ENCODE peak calls at places on chromosomes 13 and 19, in ten cellular contexts. F is NB4, G is Peyer's patch, A is breast epithelium, R is transverse colon, K is esophagus squamous epithelium, U is H1, X is body of pancreas, V is stomach, W is uterus. H is an unnamed sample.

GRCh38 chr19:45739498-45740439 is 6.5 kb downstream of the MEIOSIN start:
- DNase-seq in F (peak; percentile 76), G (no peak), A (no peak), R (no peak), K (no peak), U (no peak), X (no peak), V (no peak), W (no peak), H (no peak)

GRCh38 chr19:53432088-53432661 is 391 bp downstream of the ZNF761 start:
- DNase-seq in F (peak; percentile 35), G (peak; percentile 18), A (no peak), R (peak; percentile 34), K (no peak), U (peak; percentile 56), X (peak; percentile 30), V (peak; percentile 27), W (peak; percentile 34), H (no peak)

GRCh38 chr13:33119886-33120543 is 103.8 kb downstream of the KL start:
- DNase-seq in F (no peak), G (no peak), A (peak; percentile 39), R (no peak), K (no peak), U (no peak), X (no peak), V (no peak), W (no peak), H (peak; percentile 5)

GRCh38 chr13:23618341-23618740 is 48.1 kb downstream of the TNFRSF19 start:
- DNase-seq in F (no peak), G (no peak), A (no peak), R (no peak), K (no peak), U (no peak), X (no peak), V (no peak), W (no peak), H (peak; percentile 10)

GRCh38 chr13:69683921-69684663 is 423.5 kb upstream of the ATXN8OS start:
- DNase-seq in F (no peak), G (no peak), A (no peak), R (no peak), K (no peak), U (no peak), X (no peak), V (no peak), W (no peak), H (no peak)

GRCh38 chr13:108947551-108948030 is 318.2 kb downstream of the MYO16 start:
- DNase-seq in F (no peak), G (no peak), A (peak; percentile 44), R (no peak), K (no peak), U (no peak), X (peak; percentile 30), V (no peak), W (peak; percentile 69), H (no peak)

GRCh38 chr19:9309974-9310446 is 372 bp upstream of the ZNF699 start:
- DNase-seq in F (peak; percentile 96), G (peak; percentile 93), A (no peak), R (peak; percentile 91), K (peak; percentile 69), U (peak; percentile 97), X (peak; percentile 82), V (peak; percentile 85), W (peak; percentile 94), H (peak; percentile 78)

GRCh38 chr13:49810825-49811526 is 18.5 kb upstream of the KPNA3 start:
- DNase-seq in F (peak; percentile 20), G (no peak), A (no peak), R (no peak), K (no peak), U (no peak), X (no peak), V (no peak), W (no peak), H (no peak)

GRCh38 chr13:46810440-46810839 is 13.5 kb upstream of the ESD start:
- DNase-seq in F (no peak), G (no peak), A (no peak), R (no peak), K (no peak), U (no peak), X (no peak), V (no peak), W (no peak), H (no peak)

GRCh38 chr13:111202745-111203144 is 87.6 kb downstream of the ARHGEF7 start:
- DNase-seq in F (peak; percentile 54), G (peak; percentile 46), A (no peak), R (no peak), K (no peak), U (no peak), X (no peak), V (no peak), W (no peak), H (peak; percentile 51)

DNA sequence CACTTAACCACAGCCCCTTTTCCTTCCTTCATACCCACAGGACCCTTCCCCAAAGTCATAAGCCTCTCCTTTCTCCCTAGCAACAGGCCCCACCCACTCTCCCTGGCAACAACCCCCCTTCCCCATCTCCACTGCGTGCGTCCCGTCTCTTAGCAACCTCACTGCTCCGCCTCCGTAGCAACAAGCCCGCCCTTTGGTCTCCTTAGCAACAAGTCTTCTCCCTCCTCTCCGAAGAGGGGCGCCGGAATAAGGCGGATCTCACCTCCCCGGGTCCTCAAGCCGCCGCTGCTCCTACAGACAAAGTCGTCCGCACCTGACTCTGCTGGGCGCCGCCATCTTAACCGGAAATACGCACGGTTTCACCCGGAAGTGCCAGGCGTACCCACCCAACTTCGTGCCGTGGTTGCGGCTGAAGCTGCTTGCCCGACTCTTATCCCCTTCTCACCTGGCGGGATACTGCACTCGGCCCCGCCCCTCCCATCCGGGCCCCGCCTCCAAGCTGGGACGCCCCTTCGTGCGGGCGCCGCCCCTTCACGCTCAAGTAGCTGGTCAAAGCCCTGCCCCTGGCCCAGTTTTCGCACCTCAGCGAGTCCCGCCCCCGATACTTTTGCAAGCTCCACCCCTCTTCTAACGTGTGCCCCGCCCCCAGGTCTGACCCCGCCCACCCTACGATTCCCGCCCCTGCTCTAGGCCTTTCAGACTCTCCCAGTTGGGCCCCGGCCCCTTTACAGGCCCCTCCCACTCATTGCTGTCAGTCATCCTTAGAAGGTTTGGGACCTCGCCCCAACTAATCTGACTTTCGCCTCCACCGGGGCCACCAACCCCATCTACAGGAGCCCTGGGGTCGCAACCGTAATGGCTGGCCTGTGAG is at the start of gene HSPBP1:
- DNase-seq in F (peak; percentile 92), G (peak; percentile 93), A (peak; percentile 97), R (peak; percentile 98), K (peak; percentile 68), U (peak; percentile 99), X (peak; percentile 96), V (peak; percentile 97), W (peak; percentile 95), H (peak; percentile 99)
- TF ChIP-seq POLR2A in F (peak; percentile 23), G (no peak), A (no peak), R (peak; percentile 38), K (no peak), U (no peak), X (no peak), V (no peak), W (peak; percentile 25), H (peak; percentile 58)

DNA sequence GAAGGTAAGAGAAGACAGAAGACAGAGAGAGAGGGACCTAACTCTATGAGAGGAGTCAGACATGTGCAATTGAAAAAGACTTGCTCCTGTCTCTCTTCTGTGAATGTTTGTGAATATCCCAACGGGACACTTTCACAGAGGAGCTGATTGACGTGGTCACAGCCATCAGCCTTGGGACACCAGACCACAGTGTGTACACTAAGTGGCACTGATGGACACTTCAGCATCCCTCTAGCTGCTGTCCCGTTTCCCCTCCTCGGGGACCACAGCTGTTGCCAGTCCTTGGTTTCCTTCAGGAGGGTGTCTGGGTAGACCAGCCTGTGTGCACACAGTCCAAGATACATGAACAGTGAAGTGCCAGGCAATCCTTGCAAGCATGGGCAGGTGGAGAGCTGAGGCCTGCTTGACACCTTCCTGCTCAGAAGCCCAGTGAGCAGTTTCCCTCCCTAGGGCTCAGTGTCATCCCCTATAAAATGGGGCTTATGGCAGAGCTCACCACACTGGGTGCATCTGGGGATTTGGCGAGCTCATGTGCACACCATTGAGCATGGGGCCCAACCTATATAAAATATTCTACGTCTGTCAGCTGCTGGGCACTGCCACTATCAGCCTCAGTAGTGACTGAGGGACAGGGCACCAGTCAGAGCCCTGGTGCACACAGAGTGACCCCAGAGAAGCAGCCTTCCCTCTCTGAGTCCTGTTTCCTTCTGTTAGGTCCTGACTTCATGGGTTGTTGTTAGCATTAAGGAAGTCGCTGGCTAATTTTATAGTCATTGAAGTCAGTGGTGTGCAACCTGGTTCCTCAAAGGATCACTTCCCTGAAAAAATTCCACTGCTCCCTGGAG is 4.3 kb upstream of the USF2 start:
- DNase-seq in F (no peak), G (peak; percentile 13), A (peak; percentile 14), R (peak; percentile 6), K (no peak), U (no peak), X (peak; percentile 11), V (peak; percentile 20), W (peak; percentile 11), H (no peak)
- TF ChIP-seq POLR2A in F (no peak), G (no peak), A (no peak), R (no peak), K (no peak), U (no peak), X (no peak), V (no peak), W (no peak), H (no peak)

DNA sequence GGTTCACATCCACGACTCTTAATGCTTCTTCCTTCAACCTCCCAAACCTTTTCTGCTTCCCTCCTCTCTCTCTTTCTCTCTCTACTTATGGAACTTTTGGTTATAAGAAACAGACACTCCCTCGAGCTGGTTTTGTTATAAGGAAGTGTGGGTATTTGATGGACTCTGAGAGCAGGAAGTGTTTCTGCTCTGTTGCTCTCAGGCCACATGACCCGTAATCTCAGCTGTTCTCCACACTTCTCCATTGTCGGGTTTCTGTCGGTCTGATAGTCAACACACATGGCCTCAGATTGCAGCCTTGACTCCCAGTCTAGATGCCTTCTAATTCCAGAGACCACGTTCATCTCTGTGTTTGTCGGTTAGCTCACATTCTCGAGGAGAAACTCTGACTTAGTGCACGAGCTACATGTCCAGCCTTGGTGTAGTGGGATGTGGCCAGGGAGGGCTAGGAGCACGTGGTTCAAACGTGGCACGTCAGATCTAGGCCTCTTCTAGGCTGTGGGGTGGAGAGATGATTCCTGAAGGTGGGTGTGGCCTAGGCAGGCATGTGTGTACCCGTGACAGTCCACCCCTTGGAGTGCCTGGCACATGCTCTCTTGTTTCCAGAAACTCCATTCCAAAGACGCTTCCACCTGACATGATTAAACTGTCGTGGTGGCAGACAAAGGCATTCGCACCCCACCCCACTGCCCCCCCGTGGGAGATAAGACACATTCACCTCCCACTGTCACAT is 26.3 kb downstream of the CNFN start:
- DNase-seq in F (no peak), G (peak; percentile 72), A (no peak), R (no peak), K (no peak), U (no peak), X (no peak), V (no peak), W (no peak), H (no peak)
- TF ChIP-seq POLR2A in F (no peak), G (no peak), A (no peak), R (no peak), K (no peak), U (no peak), X (no peak), V (no peak), W (no peak), H (no peak)

GRCh38 chr19:13764101-13764807 is at the start of gene MRI1:
- DNase-seq in F (peak; percentile 85), G (peak; percentile 78), A (peak; percentile 59), R (peak; percentile 83), K (no peak), U (peak; percentile 72), X (peak; percentile 80), V (peak; percentile 82), W (peak; percentile 91), H (peak; percentile 63)
- TF ChIP-seq POLR2A in F (peak; percentile 73), G (no peak), A (no peak), R (peak; percentile 36), K (no peak), U (no peak), X (peak; percentile 16), V (no peak), W (no peak), H (peak; percentile 76)